ENCODE peak calls at places on chromosome 21, in eight cellular contexts. U, I, B, Y, P, E, L and M are unnamed samples.

GRCh38 chr21:45906859-45907258 is 74.7 kb upstream of the COL6A1 start:
- DNase-seq in P (no peak), E (no peak), I (no peak), B (no peak), Y (no peak), U (no peak), L (no peak), M (no peak)

GRCh38 chr21:37374026-37374425 is 7.5 kb downstream of the DYRK1A start:
- DNase-seq in P (no peak), L (no peak), Y (peak; percentile 94), E (no peak), I (no peak), B (no peak), U (no peak), M (no peak)

GRCh38 chr21:39311164-39311563 is 2.3 kb downstream of the BRWD1 start:
- DNase-seq in B (no peak), U (no peak), E (no peak), L (no peak), P (no peak), I (no peak), Y (no peak), M (no peak)

GRCh38 chr21:37849703-37850102 is 66.6 kb downstream of the KCNJ6 start:
- DNase-seq in I (no peak), Y (peak; percentile 16), B (no peak), E (no peak), P (no peak), U (no peak), L (no peak), M (no peak)

GRCh38 chr21:28473530-28474225 is 519.0 kb downstream of the LTN1 start:
- DNase-seq in E (no peak), B (no peak), I (no peak), U (no peak), Y (no peak), P (no peak), L (no peak), M (no peak)

GRCh38 chr21:35428489-35428888 is 379.4 kb upstream of the RUNX1 start:
- DNase-seq in E (no peak), L (no peak), P (no peak), I (peak; percentile 70), B (peak; percentile 7), U (no peak), Y (no peak), M (peak; percentile 74)

GRCh38 chr21:45589686-45590245 is 47.5 kb upstream of the SLC19A1 start:
- DNase-seq in B (no peak), E (no peak), L (no peak), P (no peak), U (no peak), Y (no peak), I (no peak), M (no peak)

GRCh38 chr21:35136586-35137254 is 87.6 kb upstream of the RUNX1 start:
- DNase-seq in I (no peak), B (no peak), Y (peak; percentile 96), L (no peak), E (peak; percentile 22), U (no peak), P (peak; percentile 23), M (peak; percentile 50)

GRCh38 chr21:39281853-39282252 is 31.6 kb downstream of the BRWD1 start:
- DNase-seq in B (no peak), I (no peak), E (no peak), Y (no peak), L (no peak), P (no peak), U (no peak), M (no peak)

GRCh38 chr21:44375281-44375651 is 21.8 kb downstream of the TRPM2 start:
- DNase-seq in U (no peak), I (peak; percentile 69), P (peak; percentile 56), Y (no peak), E (no peak), B (peak; percentile 58), L (no peak), M (no peak)

GRCh38 chr21:41466024-41466820 is 40.2 kb downstream of the MX1 start:
- DNase-seq in Y (peak; percentile 8), B (no peak), L (no peak), P (no peak), I (no peak), E (no peak), U (no peak), M (no peak)

GRCh38 chr21:37207441-37208009 is 59.6 kb downstream of the VPS26C start:
- DNase-seq in P (no peak), B (no peak), Y (peak; percentile 47), L (no peak), U (no peak), E (no peak), I (no peak), M (peak; percentile 69)

GRCh38 chr21:28523367-28523766 is 469.3 kb downstream of the LTN1 start:
- DNase-seq in E (no peak), Y (no peak), U (no peak), P (no peak), L (no peak), B (no peak), I (no peak), M (no peak)

GRCh38 chr21:37912616-37913015 is 3.6 kb downstream of the KCNJ6 start:
- DNase-seq in B (no peak), P (no peak), U (no peak), E (no peak), L (no peak), I (no peak), Y (no peak), M (no peak)

GRCh38 chr21:41250519-41250918 is 66.1 kb upstream of the FAM3B start:
- DNase-seq in P (no peak), E (no peak), L (no peak), I (no peak), Y (peak; percentile 59), B (no peak), U (no peak), M (no peak)

GRCh38 chr21:37183749-37184148 is 83.4 kb downstream of the VPS26C start:
- DNase-seq in E (no peak), B (no peak), I (no peak), L (no peak), Y (no peak), P (no peak), U (no peak), M (no peak)

GRCh38 chr21:36630485-36631206 is 68.3 kb upstream of the SIM2 start:
- DNase-seq in E (peak; percentile 73), U (peak; percentile 16), L (no peak), B (peak; percentile 32), I (peak; percentile 74), P (peak; percentile 85), Y (peak; percentile 80), M (peak; percentile 86)

GRCh38 chr21:36504067-36505058 is 24.4 kb upstream of the CLDN14 start:
- DNase-seq in P (peak; percentile 75), B (peak; percentile 16), U (peak; percentile 21), L (no peak), Y (peak; percentile 78), I (peak; percentile 51), E (peak; percentile 48), M (peak; percentile 68)

GRCh38 chr21:40615503-40616376 is 231.2 kb downstream of the DSCAM start:
- DNase-seq in Y (no peak), L (no peak), E (no peak), P (no peak), B (no peak), I (no peak), U (no peak), M (no peak)

GRCh38 chr21:38350681-38351080 is 93.9 kb downstream of the KCNJ15 start:
- DNase-seq in L (no peak), E (no peak), B (no peak), I (no peak), U (no peak), Y (no peak), P (no peak), M (no peak)

GRCh38 chr21:28714795-28715464 is 277.7 kb downstream of the LTN1 start:
- DNase-seq in E (no peak), B (no peak), I (no peak), Y (no peak), U (no peak), L (no peak), P (no peak), M (peak; percentile 27)

GRCh38 chr21:35607406-35607805 is 452.9 kb downstream of the SETD4 start:
- DNase-seq in P (no peak), L (no peak), Y (no peak), B (no peak), E (no peak), I (no peak), U (no peak), M (no peak)

GRCh38 chr21:44391345-44392091 is 38.1 kb downstream of the TRPM2 start:
- DNase-seq in P (peak; percentile 61), L (no peak), Y (no peak), B (no peak), I (peak; percentile 44), E (peak; percentile 40), U (no peak), M (no peak)

GRCh38 chr21:42503711-42504110 is 7.7 kb upstream of the RSPH1 start:
- DNase-seq in Y (no peak), U (no peak), E (no peak), I (peak; percentile 19), B (no peak), P (no peak), L (no peak), M (no peak)
- H3K4me3 ChIP-seq in Y (no peak overlapping the region), U (no peak overlapping the region), E (no peak overlapping the region), I (no peak overlapping the region), B (no peak overlapping the region), P (no peak overlapping the region), L (no peak overlapping the region), M (no peak overlapping the region)

GRCh38 chr21:33540711-33541104 is 1.2 kb downstream of the GART start:
- DNase-seq in P (no peak), Y (no peak), U (no peak), I (no peak), B (no peak), E (no peak), L (no peak), M (no peak)
- H3K4me3 ChIP-seq in P (no peak overlapping the region), Y (peak overlapping the region; percentile 94), U (no peak overlapping the region), I (no peak overlapping the region), B (no peak overlapping the region), E (peak overlapping the region; percentile 59), L (no peak overlapping the region), M (peak overlapping the region; percentile 90)

GRCh38 chr21:16587671-16588379 is 858.0 kb downstream of the USP25 start:
- DNase-seq in E (no peak), Y (peak; percentile 59), L (no peak), I (no peak), P (no peak), U (peak; percentile 73), B (no peak), M (no peak)
- H3K4me3 ChIP-seq in E (no peak overlapping the region), Y (peak overlapping the region; percentile 32), L (peak overlapping the region; percentile 24), I (no peak overlapping the region), P (no peak overlapping the region), U (peak overlapping the region; percentile 43), B (no peak overlapping the region), M (no peak overlapping the region)

DNA sequence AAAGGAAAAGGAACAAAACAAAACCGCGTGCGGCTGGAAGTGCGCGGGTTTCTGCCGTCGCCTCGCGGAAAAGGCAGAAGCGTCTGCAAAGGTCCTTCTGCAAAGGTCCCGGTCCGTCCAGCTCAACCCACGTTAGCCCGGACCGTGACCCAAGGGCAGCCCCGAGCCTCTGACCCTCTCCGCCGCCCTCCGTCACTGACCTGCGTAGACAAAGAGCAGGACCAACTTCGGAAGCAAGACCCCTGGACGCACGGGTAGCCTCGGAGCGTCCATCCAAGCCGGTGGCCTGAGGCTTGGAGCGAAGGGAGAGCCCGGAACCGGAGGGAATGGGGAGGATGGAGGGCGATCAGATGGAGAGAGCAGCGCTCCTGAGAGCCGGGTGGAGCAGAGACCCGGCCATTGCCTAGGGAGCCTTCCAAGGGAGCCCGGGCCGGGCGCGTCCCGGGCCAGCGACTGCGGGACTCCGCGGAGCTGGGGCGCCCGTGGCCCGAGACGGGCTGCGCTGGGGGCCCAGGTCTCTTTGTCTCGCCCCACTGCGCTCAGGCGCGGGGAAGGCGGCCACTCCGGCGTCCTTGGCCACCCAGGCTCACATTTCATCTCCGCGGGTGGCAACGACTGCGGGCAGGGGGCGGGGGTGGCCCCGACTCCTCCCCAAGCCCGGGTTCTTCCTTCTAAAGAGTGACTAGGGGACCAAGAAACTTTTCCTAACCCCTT is at the start of gene CYYR1:
- DNase-seq in I (no peak), P (no peak), E (no peak), B (no peak), Y (no peak), L (no peak), U (no peak), M (peak; percentile 91)
- H3K4me3 ChIP-seq in I (no peak within 1 kb of the TSS), P (no peak within 1 kb of the TSS), E (peak within 1 kb of the TSS; percentile 19), B (no peak within 1 kb of the TSS), Y (no peak within 1 kb of the TSS), L (peak within 1 kb of the TSS; percentile 51), U (peak within 1 kb of the TSS; percentile 32), M (peak within 1 kb of the TSS; percentile 83)